ENCODE peak calls at places on chromosome 17, in four cellular contexts. M is OCI-LY7, D is cardiac muscle cell, X is Panc1. L is an unnamed sample.

GRCh38 chr17:21376835-21377690 is 906 bp downstream of the KCNJ12 start:
- DNase-seq in M (no peak), D (peak), X (no peak), L (no peak)

GRCh38 chr17:39704821-39705551 is 5.1 kb downstream of the ERBB2 start:
- DNase-seq in D (peak), X (no peak), M (no peak), L (no peak)

GRCh38 chr17:30600830-30601494 is 123.8 kb downstream of the GOSR1 start:
- DNase-seq in D (peak), X (no peak), M (peak), L (peak)

GRCh38 chr17:41912925-41913324 is 5.8 kb downstream of the ACLY start:
- DNase-seq in M (no peak), D (no peak), X (no peak), L (no peak)

GRCh38 chr17:70916469-70916868 is 747.1 kb downstream of the KCNJ2 start:
- DNase-seq in D (no peak), M (no peak), X (no peak), L (no peak)

GRCh38 chr17:17435323-17435722 is 41.5 kb upstream of the MED9 start:
- DNase-seq in M (no peak), D (no peak), X (no peak), L (no peak)

GRCh38 chr17:57881143-57881542 is 31.3 kb upstream of the MRPS23 start:
- DNase-seq in D (no peak), M (no peak), X (no peak), L (no peak)

GRCh38 chr17:8445536-8445935 is 9.9 kb downstream of the NDEL1 start:
- DNase-seq in M (no peak), X (no peak), D (no peak), L (no peak)

GRCh38 chr17:79691931-79692330 is 38.8 kb upstream of the ENPP7 start:
- DNase-seq in X (no peak), M (no peak), D (no peak), L (no peak)

GRCh38 chr17:17385502-17385901 is 82.3 kb downstream of the NT5M start:
- DNase-seq in M (no peak), D (no peak), X (no peak), L (no peak)

GRCh38 chr17:1298616-1299015 is 19.2 kb downstream of the TRARG1 start:
- DNase-seq in X (no peak), D (peak), M (no peak), L (peak)

GRCh38 chr17:19645608-19646250 is 2.8 kb upstream of the ALDH3A2 start:
- DNase-seq in X (no peak), M (peak), D (peak), L (peak)

GRCh38 chr17:30237296-30238002 is 2.0 kb upstream of the SLC6A4 start:
- DNase-seq in X (no peak), M (no peak), D (no peak), L (no peak)

GRCh38 chr17:44766409-44767038 is 7.7 kb downstream of the ADAM11 start:
- DNase-seq in M (no peak), D (no peak), X (no peak), L (no peak)

GRCh38 chr17:31394544-31394943 is 3.1 kb downstream of the RAB11FIP4 start:
- DNase-seq in M (peak), X (no peak), D (peak), L (peak)

GRCh38 chr17:9684955-9685621 is 39.8 kb downstream of the USP43 start:
- DNase-seq in X (peak), D (no peak), M (no peak), L (no peak)

GRCh38 chr17:46128453-46128852 is 64.8 kb downstream of the KANSL1 start:
- DNase-seq in M (no peak), D (peak), X (no peak), L (no peak)

GRCh38 chr17:6269474-6269873 is 165.4 kb downstream of the AIPL1 start:
- DNase-seq in D (peak), M (peak), X (no peak), L (no peak)

GRCh38 chr17:19248923-19249574 is 11.9 kb downstream of the EPN2 start:
- DNase-seq in D (no peak), M (no peak), X (no peak), L (no peak)

GRCh38 chr17:78762007-78762406 is 20.1 kb downstream of the CYTH1 start:
- DNase-seq in D (no peak), M (no peak), X (no peak), L (no peak)

GRCh38 chr17:74935585-74936469 is at the start of gene OTOP3:
- DNase-seq in X (no peak), D (no peak), M (no peak), L (no peak)

GRCh38 chr17:74211141-74211928 is 2.0 kb upstream of the TTYH2 start:
- DNase-seq in X (no peak), M (no peak), D (peak), L (no peak)

GRCh38 chr17:17567114-17567513 is 24.4 kb downstream of the PEMT start:
- DNase-seq in X (no peak), M (no peak), D (no peak), L (no peak)

GRCh38 chr17:28370035-28370743 is at the start of gene VTN:
- DNase-seq in M (no peak), D (peak), X (no peak), L (no peak)

GRCh38 chr17:57677858-57678257 is 67.2 kb downstream of the CCDC182 start:
- DNase-seq in D (no peak), M (no peak), X (no peak), L (no peak)

GRCh38 chr17:58279736-58280479 is 827 bp downstream of the MPO start:
- DNase-seq in D (no peak), M (no peak), X (no peak), L (no peak)

GRCh38 chr17:19341211-19341631 is 21.3 kb downstream of the B9D1 start:
- DNase-seq in X (no peak), M (no peak), D (no peak), L (no peak)

GRCh38 chr17:83099570-83100181 is 20.3 kb downstream of the METRNL start:
- DNase-seq in M (no peak), X (no peak), D (no peak), L (no peak)
- H3K27ac ChIP-seq in M (no peak), X (no peak), D (no peak), L (no peak)

GRCh38 chr17:76537288-76537577 is 276 bp downstream of the CYGB start:
- DNase-seq in M (no peak), D (peak), X (no peak), L (no peak)

GRCh38 chr17:76535788-76536510 is 1.6 kb downstream of the CYGB start:
- DNase-seq in X (no peak), M (no peak), D (no peak), L (no peak)

GRCh38 chr17:76537578-76538280 is at the start of gene CYGB:
- DNase-seq in M (no peak), X (no peak), D (peak), L (no peak)

GRCh38 chr17:76534831-76535732 is 2.4 kb downstream of the CYGB start:
- DNase-seq in X (no peak), D (peak), M (no peak), L (no peak)

GRCh38 chr17:76536511-76537287 is 810 bp downstream of the CYGB start:
- DNase-seq in M (no peak), X (no peak), D (no peak), L (no peak)
- H3K4me3 ChIP-seq in M (no peak), X (no peak), D (peak), L (no peak)

DNA sequence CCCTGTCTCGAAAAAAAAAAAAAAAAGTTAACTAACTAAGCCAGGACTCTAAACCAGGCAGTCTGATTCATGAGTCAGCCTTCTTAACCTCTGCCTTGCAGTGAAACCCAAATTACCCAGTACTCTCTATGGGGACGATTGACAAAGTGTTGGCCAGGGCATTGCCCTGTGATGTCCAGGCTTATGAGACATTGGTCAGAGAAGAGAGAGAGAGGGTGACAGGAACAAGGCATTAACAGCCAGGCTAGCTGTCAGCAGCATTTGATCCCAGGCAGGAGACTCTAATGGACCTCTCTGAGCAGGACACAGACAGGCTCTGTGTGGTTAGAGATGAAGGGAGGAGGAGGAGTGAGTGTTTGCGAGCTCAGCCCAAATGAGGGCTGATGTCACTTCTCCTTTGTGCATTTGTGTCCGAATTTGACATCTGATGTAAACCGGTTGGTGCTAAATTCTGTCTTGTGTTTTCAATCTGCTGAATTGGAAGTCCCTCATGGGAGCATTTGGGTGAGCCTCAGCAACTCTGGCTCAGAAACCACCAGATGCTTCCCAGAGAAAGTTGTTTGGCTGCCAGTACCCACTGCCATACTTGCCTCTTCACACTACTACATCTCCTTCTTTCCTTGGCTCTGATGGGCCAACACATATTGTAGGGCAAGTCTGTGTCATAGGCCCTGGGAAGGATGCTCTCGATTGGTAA is 4.3 kb upstream of the MYL4 start:
- DNase-seq in M (peak), D (no peak), X (no peak), L (peak)
- H3K27ac ChIP-seq in M (peak), D (peak), X (peak), L (peak)

DNA sequence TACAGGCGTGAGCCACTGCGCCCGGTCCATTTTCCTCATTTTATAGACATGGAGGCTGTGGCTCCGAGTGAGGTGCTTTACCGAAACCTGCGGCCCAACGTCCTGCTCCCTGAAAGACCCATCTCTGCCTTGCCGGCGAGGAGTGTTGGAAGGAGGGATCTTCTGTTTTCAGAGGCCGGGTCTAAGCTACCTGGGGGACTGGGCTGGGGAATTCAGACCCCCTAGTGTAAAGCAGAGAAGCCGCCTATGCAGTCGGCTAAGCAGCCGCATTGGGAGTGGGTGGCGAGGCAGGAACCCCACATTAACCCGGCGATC is 16.3 kb downstream of the MEOX1 start:
- DNase-seq in X (no peak), M (no peak), D (no peak), L (no peak)
- H3K4me3 ChIP-seq in X (no peak), M (no peak), D (no peak), L (no peak)

GRCh38 chr17:64281962-64282752 is 19.1 kb upstream of the TEX2 start:
- DNase-seq in D (peak), M (peak), X (no peak), L (no peak)
- H3K27ac ChIP-seq in D (no peak), M (no peak), X (no peak), L (no peak)

DNA sequence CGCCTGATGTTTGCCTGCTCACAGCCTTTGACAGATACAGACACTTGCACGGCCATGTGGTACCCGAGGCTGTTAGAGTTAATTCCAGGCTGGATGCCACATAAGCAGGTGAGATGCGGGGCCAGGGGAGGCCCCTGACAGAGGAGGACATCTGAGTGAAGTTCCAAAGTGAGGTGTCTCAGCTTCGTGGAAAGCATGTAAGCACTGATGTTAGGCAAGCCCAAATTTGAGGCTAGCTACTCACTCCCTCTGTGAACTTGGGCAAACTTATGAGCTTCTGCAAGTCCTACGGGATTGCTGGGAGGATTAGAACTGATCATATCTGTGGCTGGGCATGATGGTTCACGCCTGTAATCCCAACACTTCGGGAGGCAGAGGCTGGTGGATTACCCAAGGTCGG is 39.3 kb upstream of the MARCHF10 start:
- DNase-seq in D (no peak), M (no peak), X (no peak), L (no peak)
- H3K4me3 ChIP-seq in D (no peak), M (no peak), X (no peak), L (no peak)

DNA sequence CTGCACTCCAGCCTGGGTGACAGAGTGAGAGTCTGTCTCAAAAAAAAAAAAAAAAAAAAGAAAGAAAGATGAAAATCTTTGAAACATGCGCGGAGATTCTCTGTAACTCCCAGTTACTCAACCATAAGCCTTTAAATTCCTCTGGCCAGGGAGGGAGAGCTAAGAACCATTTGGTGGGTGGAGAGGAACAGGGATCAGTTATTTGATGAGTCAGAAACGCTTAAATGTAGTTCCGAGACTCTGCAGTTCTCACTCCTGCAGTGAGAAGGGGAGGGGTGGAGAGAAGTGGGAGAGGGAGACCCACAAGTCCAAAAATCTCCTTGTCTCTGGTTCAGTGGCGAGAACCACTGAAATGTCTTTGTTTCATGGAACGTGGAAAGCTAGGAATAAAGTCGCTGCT is 266.7 kb downstream of the SOX9 start:
- DNase-seq in D (no peak), M (no peak), X (no peak), L (no peak)
- H3K27ac ChIP-seq in D (no peak), M (no peak), X (peak), L (no peak)

GRCh38 chr17:66630828-66631472 is 204.0 kb upstream of the CACNG5 start:
- DNase-seq in M (no peak), X (no peak), D (no peak), L (no peak)
- H3K4me3 ChIP-seq in M (no peak), X (no peak), D (no peak), L (no peak)

L was measured in CD4-positive, CD25-positive, alpha-beta regulatory T cell.